ENCODE peak calls at places on chromosome 21, in nine cellular contexts. M is fibroblast of pulmonary artery, E is GM20000, K is dorsolateral prefrontal cortex, G is epithelial cell of esophagus, S is left cardiac atrium, N is T-helper 2 cell, A is ureter, H is kidney glomerular epithelial cell. D is an unnamed sample.

GRCh38 chr21:25855591-25855990 is 120.8 kb downstream of the GABPA start:
- DNase-seq in M (no peak), E (no peak), K (no peak), G (no peak), S (no peak), N (no peak), A (no peak), H (no peak), D (no peak)

GRCh38 chr21:24938592-24938991 is 668.7 kb downstream of the MRPL39 start:
- DNase-seq in M (no peak), E (no peak), K (no peak), G (peak), S (no peak), N (no peak), A (no peak), H (no peak), D (peak)

GRCh38 chr21:46156378-46156645 is 933 bp upstream of the FTCD start:
- DNase-seq in M (no peak), E (no peak), K (peak), G (no peak), S (no peak), N (no peak), A (no peak), H (no peak), D (no peak)

GRCh38 chr21:25457411-25457810 is 149.9 kb downstream of the MRPL39 start:
- DNase-seq in M (peak), E (peak), K (no peak), G (peak), S (no peak), N (no peak), A (no peak), H (peak), D (peak)

GRCh38 chr21:27704567-27705166 is 737.8 kb upstream of the ADAMTS5 start:
- DNase-seq in M (no peak), E (no peak), K (no peak), G (no peak), S (no peak), N (no peak), A (no peak), H (no peak), D (no peak)

GRCh38 chr21:28294046-28294445 is 698.6 kb downstream of the LTN1 start:
- DNase-seq in M (peak), E (no peak), K (no peak), G (peak), S (no peak), N (no peak), A (no peak), H (no peak), D (peak)

GRCh38 chr21:29367335-29367734 is 68.6 kb downstream of the BACH1 start:
- DNase-seq in M (no peak), E (no peak), K (no peak), G (no peak), S (no peak), N (no peak), A (no peak), H (no peak), D (no peak)

GRCh38 chr21:35070436-35070835 is 21.3 kb upstream of the RUNX1 start:
- DNase-seq in M (no peak), E (no peak), K (no peak), G (no peak), S (no peak), N (no peak), A (no peak), H (no peak), D (no peak)

GRCh38 chr21:15631342-15631741 is 98.4 kb upstream of the USP25 start:
- DNase-seq in M (peak), E (no peak), K (no peak), G (peak), S (no peak), N (no peak), A (no peak), H (peak), D (peak)

GRCh38 chr21:46083271-46084040 is 14.5 kb upstream of the COL6A2 start:
- DNase-seq in M (no peak), E (no peak), K (no peak), G (no peak), S (no peak), N (no peak), A (peak), H (no peak), D (no peak)

D was measured in fibroblast of lung.